ENCODE peak calls at places on chromosome 18, in five cellular contexts. One of them, this sample, is unnamed.
A peak's percentile ranks its signal among the peaks of the same experiment; 100 is the strongest.

GRCh38 chr18:8411492-8411891 is 197.7 kb upstream of the RAB12 start:
- DNase-seq in K562: no peak
- DNase-seq in HepG2: no peak
- DNase-seq in H1: no peak
- DNase-seq in HCT116: no peak
- DNase-seq in this sample: no peak

GRCh38 chr18:77147418-77147852 is 14.9 kb upstream of the MBP start:
- DNase-seq in K562: no peak
- DNase-seq in HepG2: no peak
- DNase-seq in H1: no peak
- DNase-seq in HCT116: no peak
- DNase-seq in this sample: no peak

GRCh38 chr18:67266591-67267237 is 249.8 kb downstream of the DSEL start:
- DNase-seq in K562: no peak
- DNase-seq in HepG2: no peak
- DNase-seq in H1: no peak
- DNase-seq in HCT116: no peak
- DNase-seq in this sample: no peak

GRCh38 chr18:7678801-7679200 is 111.7 kb downstream of the PTPRM start:
- DNase-seq in K562: no peak
- DNase-seq in HepG2: no peak
- DNase-seq in H1: no peak
- DNase-seq in HCT116: no peak
- DNase-seq in this sample: no peak

GRCh38 chr18:43588838-43589237 is 311.5 kb upstream of the SYT4 start:
- DNase-seq in K562: no peak
- DNase-seq in HepG2: no peak
- DNase-seq in H1: no peak
- DNase-seq in HCT116: no peak
- DNase-seq in this sample: no peak

GRCh38 chr18:22703883-22704626 is 229.1 kb upstream of the RBBP8 start:
- DNase-seq in K562: peak; percentile 74
- DNase-seq in HepG2: peak; percentile 48
- DNase-seq in H1: no peak
- DNase-seq in HCT116: peak; percentile 52
- DNase-seq in this sample: no peak

GRCh38 chr18:8870528-8870927 is 165.2 kb downstream of the MTCL1 start:
- DNase-seq in K562: no peak
- DNase-seq in HepG2: no peak
- DNase-seq in H1: no peak
- DNase-seq in HCT116: no peak
- DNase-seq in this sample: no peak

GRCh38 chr18:9700261-9700796 is 7.8 kb upstream of the RAB31 start:
- DNase-seq in K562: no peak
- DNase-seq in HepG2: no peak
- DNase-seq in H1: no peak
- DNase-seq in HCT116: no peak
- DNase-seq in this sample: no peak

GRCh38 chr18:13800505-13801259 is 23.3 kb upstream of the MC5R start:
- DNase-seq in K562: peak; percentile 52
- DNase-seq in HepG2: peak; percentile 49
- DNase-seq in H1: peak; percentile 75
- DNase-seq in HCT116: peak; percentile 55
- DNase-seq in this sample: no peak

GRCh38 chr18:59604877-59605276 is 92.3 kb downstream of the CCBE1 start:
- DNase-seq in K562: no peak
- DNase-seq in HepG2: no peak
- DNase-seq in H1: no peak
- DNase-seq in HCT116: no peak
- DNase-seq in this sample: no peak

GRCh38 chr18:54119524-54120019 is 104.9 kb downstream of the MBD2 start:
- DNase-seq in K562: peak; percentile 21
- DNase-seq in HepG2: peak; percentile 55
- DNase-seq in H1: peak; percentile 54
- DNase-seq in HCT116: peak; percentile 55
- DNase-seq in this sample: peak; percentile 59

GRCh38 chr18:59800897-59801296 is 98.9 kb upstream of the PMAIP1 start:
- DNase-seq in K562: no peak
- DNase-seq in HepG2: no peak
- DNase-seq in H1: no peak
- DNase-seq in HCT116: no peak
- DNase-seq in this sample: no peak

GRCh38 chr18:35923939-35924338 is 48.5 kb upstream of the RMP24 start:
- DNase-seq in K562: no peak
- DNase-seq in HepG2: no peak
- DNase-seq in H1: no peak
- DNase-seq in HCT116: no peak
- DNase-seq in this sample: no peak

GRCh38 chr18:36195427-36196122 is 8.3 kb downstream of the MOCOS start:
- DNase-seq in K562: no peak
- DNase-seq in HepG2: no peak
- DNase-seq in H1: no peak
- DNase-seq in HCT116: no peak
- DNase-seq in this sample: no peak

GRCh38 chr18:30487962-30488361 is 554.6 kb downstream of the DSC3 start:
- DNase-seq in K562: no peak
- DNase-seq in HepG2: no peak
- DNase-seq in H1: no peak
- DNase-seq in HCT116: no peak
- DNase-seq in this sample: no peak

GRCh38 chr18:74290831-74291770 is 662 bp downstream of the CYB5A start:
- DNase-seq in K562: no peak
- DNase-seq in HepG2: peak; percentile 34
- DNase-seq in H1: peak; percentile 77
- DNase-seq in HCT116: peak; percentile 39
- DNase-seq in this sample: no peak

GRCh38 chr18:77300579-77300978 is 50.9 kb downstream of the GALR1 start:
- DNase-seq in K562: no peak
- DNase-seq in HepG2: no peak
- DNase-seq in H1: no peak
- DNase-seq in HCT116: no peak
- DNase-seq in this sample: no peak

GRCh38 chr18:9719421-9719981 is 11.4 kb downstream of the RAB31 start:
- DNase-seq in K562: no peak
- DNase-seq in HepG2: no peak
- DNase-seq in H1: no peak
- DNase-seq in HCT116: peak; percentile 80
- DNase-seq in this sample: no peak

DNA sequence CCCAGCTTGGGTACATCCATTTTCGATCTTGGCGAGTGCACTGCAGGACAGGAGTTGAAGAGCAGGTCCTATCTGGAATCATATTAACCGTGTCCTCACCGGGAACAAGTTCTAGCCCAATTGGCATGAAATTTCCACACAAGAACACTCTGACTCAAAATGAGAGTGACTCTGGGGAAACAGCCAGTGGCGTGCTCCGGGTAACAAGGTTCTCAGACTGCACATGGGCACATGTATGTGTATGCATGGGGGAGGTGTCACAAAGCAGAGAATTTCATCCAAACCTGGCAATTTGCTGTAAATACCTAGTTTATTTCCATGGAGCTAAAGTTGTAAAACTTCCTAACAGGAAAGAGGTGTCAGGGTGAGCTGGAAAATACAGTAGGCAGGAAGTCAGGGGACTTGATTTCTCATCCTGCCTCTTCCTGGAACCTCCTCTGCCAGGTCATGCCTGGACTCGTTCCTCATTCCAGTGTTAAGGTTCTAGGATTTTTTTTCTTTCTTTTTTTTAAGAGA is 1.7 kb downstream of the TUBB6 start:
- DNase-seq in K562: no peak
- DNase-seq in HepG2: no peak
- DNase-seq in H1: no peak
- DNase-seq in HCT116: no peak
- DNase-seq in this sample: no peak
- TF ChIP-seq JUND in K562: no peak
- TF ChIP-seq JUND in HepG2: no peak
- TF ChIP-seq JUND in H1: no peak
- TF ChIP-seq JUND in HCT116: no peak
- TF ChIP-seq JUND in this sample: peak; percentile 66

GRCh38 chr18:2824865-2825264 is 21.9 kb upstream of the EMILIN2 start:
- DNase-seq in K562: no peak
- DNase-seq in HepG2: no peak
- DNase-seq in H1: no peak
- DNase-seq in HCT116: no peak
- DNase-seq in this sample: no peak

GRCh38 chr18:2821695-2822094 is 25.1 kb upstream of the EMILIN2 start:
- DNase-seq in K562: no peak
- DNase-seq in HepG2: no peak
- DNase-seq in H1: no peak
- DNase-seq in HCT116: no peak
- DNase-seq in this sample: no peak

GRCh38 chr18:2823966-2824365 is 22.8 kb upstream of the EMILIN2 start:
- DNase-seq in K562: no peak
- DNase-seq in HepG2: no peak
- DNase-seq in H1: no peak
- DNase-seq in HCT116: no peak
- DNase-seq in this sample: no peak

GRCh38 chr18:2823202-2823601 is 23.6 kb upstream of the EMILIN2 start:
- DNase-seq in K562: no peak
- DNase-seq in HepG2: no peak
- DNase-seq in H1: no peak
- DNase-seq in HCT116: no peak
- DNase-seq in this sample: no peak

DNA sequence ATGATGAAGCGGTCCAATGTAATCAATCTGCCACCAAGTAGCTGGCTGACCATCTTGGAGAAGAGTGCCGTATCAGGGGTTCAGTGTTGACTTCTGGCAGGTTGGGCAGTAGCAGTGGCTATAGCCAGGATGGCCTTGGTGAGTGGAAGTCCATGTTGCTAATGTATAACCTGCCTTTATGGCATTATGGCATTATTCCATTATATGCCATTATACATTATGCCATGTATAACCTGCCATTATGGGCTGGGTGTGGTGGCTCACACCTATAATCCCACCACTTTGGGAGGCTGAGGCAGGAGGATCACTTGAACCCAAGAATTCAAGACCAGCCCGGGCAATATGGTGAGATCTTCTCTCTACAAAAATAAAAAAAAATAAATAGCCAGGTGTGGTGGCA is 24.6 kb upstream of the EMILIN2 start:
- DNase-seq in K562: no peak
- DNase-seq in HepG2: no peak
- DNase-seq in H1: no peak
- DNase-seq in HCT116: no peak
- DNase-seq in this sample: no peak
- TF ChIP-seq ZNF274 in K562: no peak
- TF ChIP-seq ZNF274 in HepG2: no peak
- TF ChIP-seq ZNF274 in H1: no peak
- TF ChIP-seq ZNF274 in HCT116: no peak
- TF ChIP-seq ZNF274 in this sample: no peak

DNA sequence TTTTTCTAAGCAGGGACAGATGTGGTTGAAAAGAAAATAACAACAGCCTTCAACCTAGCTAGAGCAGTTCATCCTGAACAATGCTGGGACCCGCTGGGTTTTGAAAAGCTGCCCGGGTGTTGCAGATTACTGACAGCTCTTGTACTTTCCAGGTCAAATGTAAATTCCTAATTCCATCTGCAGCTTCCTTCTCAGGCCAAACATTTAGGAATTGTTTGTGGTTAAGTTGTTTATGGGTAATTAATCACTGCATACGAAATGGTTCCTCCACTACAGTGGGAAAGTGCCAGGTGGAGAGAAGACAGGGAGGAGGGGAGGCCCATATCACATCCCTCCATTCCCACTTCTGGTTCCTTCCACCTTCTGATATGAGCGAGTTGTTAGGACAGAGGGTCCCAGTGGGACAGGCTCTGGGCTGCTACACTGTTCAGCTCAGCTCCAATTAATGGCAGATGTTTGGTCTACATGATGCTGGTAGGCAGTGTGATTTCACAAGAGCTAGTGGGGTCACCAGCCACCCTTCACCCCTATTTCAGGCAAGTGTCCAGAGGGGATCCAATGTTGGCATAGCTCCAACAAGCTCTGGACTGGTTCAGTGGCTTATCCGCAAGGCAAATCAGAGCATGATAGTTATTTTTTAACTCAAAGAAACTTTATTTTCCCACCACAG is 112.9 kb upstream of the ACAA2 start:
- DNase-seq in K562: no peak
- DNase-seq in HepG2: no peak
- DNase-seq in H1: no peak
- DNase-seq in HCT116: no peak
- DNase-seq in this sample: no peak
- TF ChIP-seq JUND in K562: no peak
- TF ChIP-seq JUND in HepG2: no peak
- TF ChIP-seq JUND in H1: no peak
- TF ChIP-seq JUND in HCT116: no peak
- TF ChIP-seq JUND in this sample: no peak

GRCh38 chr18:62867521-62867920 is 152.2 kb downstream of the PHLPP1 start:
- DNase-seq in K562: no peak
- DNase-seq in HepG2: no peak
- DNase-seq in H1: no peak
- DNase-seq in HCT116: no peak
- DNase-seq in this sample: no peak
- TF ChIP-seq ZNF274 in K562: no peak
- TF ChIP-seq ZNF274 in HepG2: no peak
- TF ChIP-seq ZNF274 in H1: no peak
- TF ChIP-seq ZNF274 in HCT116: no peak
- TF ChIP-seq ZNF274 in this sample: no peak

DNA sequence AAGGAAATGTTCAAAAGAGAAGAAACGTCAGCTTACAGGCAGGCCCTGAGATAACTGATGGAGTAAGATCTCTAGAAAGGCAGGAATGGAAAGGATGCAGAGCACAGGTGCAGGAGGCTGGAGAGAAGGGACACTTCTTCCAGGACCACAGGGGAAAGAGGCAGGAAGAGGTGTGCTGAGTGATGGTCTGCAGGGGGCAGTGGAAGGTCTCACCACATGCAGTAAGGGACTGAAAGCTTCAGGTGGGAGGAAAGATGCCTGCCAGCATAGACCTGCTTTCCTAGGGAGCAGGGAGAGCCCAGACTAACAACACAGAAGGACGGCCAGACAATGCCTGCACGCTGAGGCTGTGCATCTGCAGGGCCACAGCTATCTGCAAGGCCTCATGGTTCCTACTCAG is 156.8 kb downstream of the L3MBTL4 start:
- DNase-seq in K562: no peak
- DNase-seq in HepG2: peak; percentile 14
- DNase-seq in H1: no peak
- DNase-seq in HCT116: no peak
- DNase-seq in this sample: no peak
- TF ChIP-seq JUND in K562: no peak
- TF ChIP-seq JUND in HepG2: no peak
- TF ChIP-seq JUND in H1: no peak
- TF ChIP-seq JUND in HCT116: no peak
- TF ChIP-seq JUND in this sample: no peak

DNA sequence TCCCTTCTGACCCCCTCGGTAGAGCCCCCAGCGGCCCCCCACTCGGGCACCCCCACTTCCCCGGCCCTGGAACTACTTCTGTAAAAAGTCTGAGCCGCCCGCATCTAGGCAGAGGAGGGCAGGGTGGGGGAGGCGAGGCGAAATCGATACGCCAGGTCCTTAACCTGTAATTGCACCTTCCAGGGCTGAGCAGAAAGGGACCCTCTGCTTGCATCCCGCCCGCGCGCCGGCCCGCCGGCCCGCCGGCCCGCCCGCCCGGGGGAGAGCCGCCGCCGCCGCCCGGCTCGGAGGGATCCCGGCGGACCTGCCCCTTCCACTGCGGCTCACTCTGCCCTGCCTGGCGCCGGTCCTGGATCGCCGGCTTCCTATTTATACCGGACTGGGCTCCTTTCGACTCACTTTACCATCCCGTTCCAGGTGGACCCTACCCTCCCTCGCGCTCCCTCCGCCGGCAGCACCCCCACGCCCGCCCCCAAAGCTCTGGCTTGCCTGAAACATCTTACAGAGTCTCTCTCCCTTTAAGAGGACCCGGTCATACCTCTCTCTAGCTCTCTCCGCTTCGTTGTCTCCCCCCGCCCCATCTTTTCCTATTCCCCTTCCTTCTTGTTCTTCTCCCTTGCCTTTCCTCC is 838 bp downstream of the KLHL14 start:
- DNase-seq in K562: no peak
- DNase-seq in HepG2: no peak
- DNase-seq in H1: peak; percentile 67
- DNase-seq in HCT116: no peak
- DNase-seq in this sample: no peak
- TF ChIP-seq ZNF274 in K562: no peak
- TF ChIP-seq ZNF274 in HepG2: no peak
- TF ChIP-seq ZNF274 in H1: no peak
- TF ChIP-seq ZNF274 in HCT116: no peak
- TF ChIP-seq ZNF274 in this sample: no peak